ENCODE peak calls at places on chromosomes 5 and 9, in eight cellular contexts. L is iPS-NIHi11; Q is stimulated activated CD8-positive, alpha-beta memory T cell treated with anti-CD3 and anti-CD28 coated beads, Interleukin-2, amount 100 ng/mL, for 1 hour; Z is NCI-H2081; B is anterior cingulate cortex; D is NK-92 treated with Interleukin-12 subunit alpha and Interleukin-12 subunit beta, amount 100 ng/mL, for 24 hours; R is NCI-H1092 treated with DMSO at 0.1 percent for 48 hours; U is Peyer's patch. G is an unnamed sample.

GRCh38 chr9:34992376-34992951 is 2.9 kb downstream of the DNAJB5 start:
- DNase-seq in D (no peak), U (no peak), Q (no peak), Z (no peak), R (no peak), B (no peak), L (no peak), G (no peak)

GRCh38 chr9:126248680-126249079 is 77.9 kb upstream of the MVB12B start:
- DNase-seq in Z (no peak), D (no peak), B (no peak), R (no peak), U (no peak), Q (no peak), L (no peak), G (no peak)

GRCh38 chr9:77909306-77909705 is 122.3 kb downstream of the GNAQ start:
- DNase-seq in R (no peak), U (no peak), Z (no peak), B (no peak), Q (no peak), L (no peak), D (no peak), G (no peak)

GRCh38 chr5:96584712-96585111 is 77.5 kb upstream of the CAST start:
- DNase-seq in B (no peak), R (no peak), D (no peak), Z (no peak), Q (no peak), L (no peak), U (no peak), G (no peak)

GRCh38 chr5:98474802-98475201 is 298.7 kb upstream of the RGMB start:
- DNase-seq in Q (no peak), B (no peak), R (no peak), D (no peak), L (no peak), U (no peak), Z (no peak), G (no peak)

GRCh38 chr5:181223041-181223728 is at the start of gene TRIM41:
- DNase-seq in L (peak), D (no peak), B (no peak), Q (peak), U (peak), R (no peak), Z (no peak), G (no peak)

GRCh38 chr5:172909931-172910502 is 49.2 kb upstream of the RPL26L1 start:
- DNase-seq in Z (no peak), L (no peak), Q (no peak), U (no peak), B (no peak), D (no peak), R (no peak), G (no peak)

GRCh38 chr5:53262348-53262970 is 152.9 kb upstream of the MOCS2 start:
- DNase-seq in Q (no peak), Z (no peak), R (no peak), D (no peak), B (no peak), L (peak), U (no peak), G (no peak)

GRCh38 chr5:3103241-3103855 is 351.9 kb upstream of the IRX2 start:
- DNase-seq in U (no peak), Z (no peak), B (no peak), Q (no peak), D (no peak), L (no peak), R (peak), G (no peak)

GRCh38 chr9:16708638-16709435 is 161.6 kb downstream of the BNC2 start:
- DNase-seq in D (no peak), Q (no peak), R (no peak), L (peak), Z (no peak), U (no peak), B (no peak), G (peak)

GRCh38 chr5:120545007-120545406 is 80.9 kb downstream of the PRR16 start:
- DNase-seq in Z (no peak), L (no peak), B (no peak), R (no peak), Q (no peak), D (no peak), U (no peak), G (no peak)

GRCh38 chr5:132225165-132226032 is 2.3 kb downstream of the P4HA2 start:
- DNase-seq in Q (no peak), B (peak), Z (no peak), R (no peak), L (no peak), D (no peak), U (peak), G (peak)

GRCh38 chr5:120258123-120258522 is 206.0 kb upstream of the PRR16 start:
- DNase-seq in Q (no peak), B (no peak), R (no peak), L (no peak), Z (no peak), D (no peak), U (no peak), G (no peak)

GRCh38 chr9:72526901-72527800 is 5.7 kb downstream of the TMC1 start:
- DNase-seq in L (peak), Z (peak), R (peak), Q (peak), U (peak), D (no peak), B (peak), G (peak)

GRCh38 chr9:133730994-133731715 is 7.0 kb downstream of the SARDH start:
- DNase-seq in U (no peak), Q (no peak), D (no peak), L (no peak), R (no peak), B (no peak), Z (no peak), G (no peak)

GRCh38 chr5:111854196-111854595 is 97.2 kb upstream of the NREP start:
- DNase-seq in L (no peak), U (no peak), Z (no peak), Q (no peak), B (no peak), D (no peak), R (no peak), G (no peak)

GRCh38 chr9:127862075-127863011 is 7.9 kb upstream of the ENG start:
- DNase-seq in R (no peak), U (peak), D (no peak), Q (peak), Z (no peak), L (no peak), B (no peak), G (no peak)

GRCh38 chr9:69120380-69121154 is 53.5 kb upstream of the TJP2 start:
- DNase-seq in Q (no peak), Z (peak), B (no peak), L (peak), R (peak), U (peak), D (no peak), G (no peak)

GRCh38 chr5:151264113-151264512 is 11.1 kb downstream of the GM2A start:
- DNase-seq in Z (no peak), B (no peak), U (no peak), Q (no peak), D (no peak), R (no peak), L (peak), G (no peak)

GRCh38 chr5:132369471-132370240 is at the start of gene SLC22A5:
- DNase-seq in D (no peak), Q (peak), L (peak), R (peak), B (no peak), U (peak), Z (peak), G (no peak)

G was measured in NCI-H446 treated with DMSO at 0.1 percent for 48 hours.